ENCODE peak calls at places on chromosomes 2 and 18, in ten cellular contexts. J, G, I, K, A, N, L, T, D and M are unnamed samples.

GRCh38 chr2:21748501-21748900 is 624.7 kb downstream of the TDRD15 start:
- DNase-seq in J (no peak), G (no peak), I (no peak), K (no peak), A (no peak), N (no peak), L (no peak), T (no peak), D (no peak), M (no peak)

GRCh38 chr18:62081248-62081647 is 105.6 kb downstream of the PIGN start:
- DNase-seq in J (no peak), G (no peak), I (no peak), K (no peak), A (peak), N (no peak), L (no peak), T (no peak), D (no peak), M (no peak)

GRCh38 chr2:30714811-30715709 is 92.2 kb downstream of the CAPN13 start:
- DNase-seq in J (no peak), G (no peak), I (no peak), K (peak), A (no peak), N (no peak), L (no peak), T (peak), D (no peak), M (no peak)

GRCh38 chr2:119683717-119684443 is 4.9 kb downstream of the TMEM177 start:
- DNase-seq in J (no peak), G (no peak), I (peak), K (peak), A (no peak), N (no peak), L (no peak), T (no peak), D (peak), M (no peak)

GRCh38 chr2:28137221-28137620 is 246.7 kb downstream of the BABAM2 start:
- DNase-seq in J (peak), G (no peak), I (no peak), K (no peak), A (no peak), N (no peak), L (no peak), T (peak), D (no peak), M (no peak)

GRCh38 chr2:67572721-67573485 is 175.8 kb downstream of the ETAA1 start:
- DNase-seq in J (no peak), G (no peak), I (no peak), K (peak), A (no peak), N (no peak), L (peak), T (no peak), D (no peak), M (no peak)

GRCh38 chr2:238339395-238339780 is 19.1 kb downstream of the TRAF3IP1 start:
- DNase-seq in J (no peak), G (no peak), I (no peak), K (no peak), A (no peak), N (no peak), L (peak), T (no peak), D (no peak), M (no peak)

GRCh38 chr18:71001597-71001996 is 712.8 kb downstream of the SOCS6 start:
- DNase-seq in J (no peak), G (no peak), I (no peak), K (no peak), A (peak), N (no peak), L (no peak), T (no peak), D (no peak), M (no peak)

GRCh38 chr18:13641551-13642439 is 84.6 kb downstream of the FAM210A start:
- DNase-seq in J (no peak), G (no peak), I (no peak), K (no peak), A (peak), N (no peak), L (no peak), T (peak), D (no peak), M (no peak)

GRCh38 chr18:50956116-50956515 is 11.7 kb upstream of the ELAC1 start:
- DNase-seq in J (no peak), G (no peak), I (no peak), K (no peak), A (no peak), N (no peak), L (no peak), T (no peak), D (no peak), M (no peak)

GRCh38 chr2:105184420-105184819 is 57.1 kb upstream of the GPR45 start:
- DNase-seq in J (no peak), G (no peak), I (no peak), K (no peak), A (no peak), N (no peak), L (peak), T (no peak), D (no peak), M (no peak)

GRCh38 chr2:165414187-165414586 is 55.3 kb upstream of the CSRNP3 start:
- DNase-seq in J (no peak), G (no peak), I (no peak), K (no peak), A (no peak), N (no peak), L (no peak), T (no peak), D (no peak), M (no peak)

GRCh38 chr2:201150454-201151020 is 32.4 kb upstream of the CASP10 start:
- DNase-seq in J (no peak), G (no peak), I (no peak), K (no peak), A (no peak), N (no peak), L (no peak), T (no peak), D (no peak), M (no peak)

GRCh38 chr2:225581906-225582305 is 182.4 kb downstream of the NYAP2 start:
- DNase-seq in J (no peak), G (no peak), I (no peak), K (no peak), A (no peak), N (no peak), L (no peak), T (no peak), D (no peak), M (no peak)
- TF ChIP-seq POLR2AphosphoS5 in J (no peak), G (no peak), I (no peak), K (no peak), A (no peak), N (no peak), L (no peak), T (no peak), D (no peak), M (no peak)

GRCh38 chr18:35376742-35377695 is at the start of gene ZNF396:
- DNase-seq in J (peak), G (peak), I (peak), K (peak), A (peak), N (peak), L (peak), T (peak), D (peak), M (peak)

GRCh38 chr18:35378206-35378795 is 1.2 kb upstream of the ZNF396 start:
- DNase-seq in J (no peak), G (no peak), I (no peak), K (no peak), A (no peak), N (no peak), L (no peak), T (no peak), D (no peak), M (peak)

GRCh38 chr18:35371412-35372195 is 5.5 kb downstream of the ZNF396 start:
- DNase-seq in J (no peak), G (no peak), I (no peak), K (no peak), A (no peak), N (no peak), L (no peak), T (no peak), D (no peak), M (no peak)

GRCh38 chr18:35379421-35379820 is 2.3 kb upstream of the ZNF396 start:
- DNase-seq in J (no peak), G (no peak), I (no peak), K (no peak), A (no peak), N (no peak), L (no peak), T (no peak), D (no peak), M (no peak)

DNA sequence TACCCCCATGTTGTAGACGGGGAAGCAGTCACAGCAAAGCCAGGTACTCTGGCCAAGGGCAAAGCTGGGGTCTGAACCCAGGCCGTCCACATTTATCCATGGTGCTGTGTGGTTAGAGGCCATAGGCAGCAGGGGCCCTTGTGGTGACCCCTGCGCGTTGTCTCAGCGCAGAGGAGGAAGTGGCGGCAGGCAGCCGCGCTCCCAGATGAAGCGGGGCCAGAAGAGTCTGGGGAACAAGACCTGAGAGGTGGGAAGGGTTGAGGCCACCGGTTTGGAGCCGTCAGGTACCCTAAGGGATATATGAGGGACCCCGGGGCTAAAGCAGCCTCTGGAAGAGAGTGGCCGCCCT is 770 bp downstream of the ZNF396 start:
- DNase-seq in J (peak), G (peak), I (peak), K (peak), A (no peak), N (no peak), L (peak), T (no peak), D (peak), M (peak)
- TF ChIP-seq POLR2AphosphoS5 in J (no peak), G (no peak), I (peak), K (no peak), A (no peak), N (no peak), L (no peak), T (no peak), D (no peak), M (peak)

GRCh38 chr2:148817210-148817708 is 57.8 kb upstream of the KIF5C start:
- DNase-seq in J (no peak), G (no peak), I (no peak), K (no peak), A (no peak), N (no peak), L (no peak), T (no peak), D (peak), M (no peak)
- TF ChIP-seq POLR2AphosphoS5 in J (no peak), G (no peak), I (no peak), K (no peak), A (no peak), N (no peak), L (peak), T (peak), D (no peak), M (no peak)

GRCh38 chr2:222884114-222884764 is 23.4 kb downstream of the ACSL3 start:
- DNase-seq in J (no peak), G (no peak), I (no peak), K (no peak), A (no peak), N (no peak), L (no peak), T (no peak), D (no peak), M (no peak)

GRCh38 chr2:222887124-222887523 is 26.3 kb downstream of the ACSL3 start:
- DNase-seq in J (no peak), G (no peak), I (no peak), K (no peak), A (no peak), N (no peak), L (no peak), T (no peak), D (no peak), M (no peak)

GRCh38 chr2:222882484-222882928 is 21.7 kb downstream of the ACSL3 start:
- DNase-seq in J (peak), G (no peak), I (no peak), K (peak), A (no peak), N (no peak), L (no peak), T (no peak), D (no peak), M (no peak)

GRCh38 chr2:222883420-222883819 is 22.6 kb downstream of the ACSL3 start:
- DNase-seq in J (no peak), G (no peak), I (no peak), K (no peak), A (no peak), N (no peak), L (no peak), T (no peak), D (no peak), M (no peak)

DNA sequence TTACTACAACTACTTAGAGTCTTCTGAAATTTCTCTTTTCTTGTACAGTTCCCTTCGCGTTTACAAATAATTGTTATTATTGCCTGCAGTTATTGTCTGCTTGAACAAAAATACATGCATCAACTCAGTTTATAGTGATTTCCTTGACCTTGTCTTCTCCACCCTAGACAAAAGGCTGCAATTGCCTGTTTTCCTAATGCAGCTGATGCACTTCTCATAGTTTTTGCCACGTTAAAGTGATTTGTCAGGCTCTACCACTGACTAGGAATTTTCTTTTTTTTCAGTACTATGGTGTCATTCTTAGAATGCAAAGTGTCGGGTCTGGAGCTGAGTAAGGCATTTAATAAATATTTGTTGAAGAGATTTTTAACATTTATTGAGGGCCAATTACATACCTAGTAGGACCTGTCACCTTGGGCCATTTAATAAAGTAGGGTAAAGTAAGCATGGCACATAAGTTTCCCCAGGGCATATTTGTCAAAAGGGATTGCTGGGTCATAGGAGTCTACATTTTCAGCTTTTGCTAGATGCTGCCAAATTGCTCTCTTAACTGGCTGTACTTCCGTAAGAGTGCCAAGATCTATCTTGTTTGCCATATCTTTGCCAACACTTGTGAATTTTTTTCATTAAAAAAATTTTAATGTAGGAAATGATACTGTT is 24.1 kb downstream of the ACSL3 start:
- DNase-seq in J (no peak), G (no peak), I (no peak), K (no peak), A (no peak), N (no peak), L (no peak), T (no peak), D (no peak), M (no peak)
- TF ChIP-seq POLR2AphosphoS5 in J (no peak), G (no peak), I (no peak), K (no peak), A (no peak), N (no peak), L (no peak), T (no peak), D (no peak), M (no peak)

DNA sequence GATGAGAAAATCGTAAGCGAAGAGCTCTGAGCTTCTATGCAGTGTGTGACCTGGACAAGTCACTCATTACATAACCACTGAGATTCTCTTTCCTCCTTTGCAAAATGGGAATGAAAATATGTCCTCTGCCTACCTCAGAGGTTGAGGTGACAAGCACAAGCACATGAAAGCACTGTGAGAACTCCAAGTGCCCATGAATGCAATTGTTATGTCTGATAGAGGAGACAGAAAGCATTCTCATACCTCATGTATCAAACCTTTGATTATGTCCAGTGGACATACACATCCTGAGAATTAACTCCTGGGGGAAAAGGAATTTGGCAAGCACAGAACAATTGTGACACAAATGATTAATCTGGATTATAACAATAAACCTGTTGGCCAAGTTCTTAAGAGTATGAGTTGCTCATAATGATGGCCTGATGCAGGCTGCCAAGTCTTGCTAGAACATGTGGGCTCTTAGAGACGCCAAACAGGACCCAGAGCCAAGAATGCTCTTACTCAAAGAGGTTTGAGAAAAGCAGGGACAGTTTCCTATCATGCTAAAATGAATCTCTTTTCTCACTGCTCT is 8.5 kb upstream of the RMDN2 start:
- DNase-seq in J (peak), G (no peak), I (no peak), K (no peak), A (peak), N (no peak), L (peak), T (peak), D (no peak), M (no peak)
- TF ChIP-seq POLR2AphosphoS5 in J (no peak), G (no peak), I (no peak), K (no peak), A (no peak), N (no peak), L (peak), T (peak), D (peak), M (no peak)

GRCh38 chr2:204571911-204572310 is 26.6 kb downstream of the PARD3B start:
- DNase-seq in J (no peak), G (no peak), I (no peak), K (no peak), A (no peak), N (no peak), L (no peak), T (no peak), D (no peak), M (no peak)
- TF ChIP-seq POLR2AphosphoS5 in J (no peak), G (no peak), I (no peak), K (no peak), A (no peak), N (no peak), L (no peak), T (no peak), D (no peak), M (no peak)

DNA sequence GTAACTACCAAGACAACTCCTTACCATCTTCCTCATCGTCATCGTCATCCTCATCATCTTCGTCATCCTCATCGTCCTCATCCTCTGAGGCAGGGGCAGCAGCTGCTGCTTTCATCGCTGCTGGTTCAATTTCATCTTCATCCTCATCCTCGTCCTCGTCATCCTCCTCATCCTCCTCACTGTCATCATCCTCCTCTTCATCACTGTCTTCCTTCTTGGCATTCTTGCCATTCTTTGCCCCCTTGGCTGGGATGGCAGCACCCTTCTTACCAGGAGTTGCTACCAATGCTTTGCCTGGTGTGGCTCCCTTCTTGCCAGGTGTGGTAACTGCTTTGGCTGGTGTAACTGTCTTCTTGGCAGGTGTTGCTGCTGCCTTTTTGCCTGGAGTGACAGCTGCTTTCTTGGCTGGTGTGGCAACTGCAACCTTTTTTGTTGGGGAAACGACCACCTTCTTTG is 2.7 kb downstream of the NCL start:
- DNase-seq in J (no peak), G (no peak), I (peak), K (no peak), A (no peak), N (no peak), L (no peak), T (no peak), D (no peak), M (no peak)
- TF ChIP-seq POLR2AphosphoS5 in J (no peak), G (no peak), I (no peak), K (no peak), A (no peak), N (no peak), L (no peak), T (no peak), D (no peak), M (peak)

DNA sequence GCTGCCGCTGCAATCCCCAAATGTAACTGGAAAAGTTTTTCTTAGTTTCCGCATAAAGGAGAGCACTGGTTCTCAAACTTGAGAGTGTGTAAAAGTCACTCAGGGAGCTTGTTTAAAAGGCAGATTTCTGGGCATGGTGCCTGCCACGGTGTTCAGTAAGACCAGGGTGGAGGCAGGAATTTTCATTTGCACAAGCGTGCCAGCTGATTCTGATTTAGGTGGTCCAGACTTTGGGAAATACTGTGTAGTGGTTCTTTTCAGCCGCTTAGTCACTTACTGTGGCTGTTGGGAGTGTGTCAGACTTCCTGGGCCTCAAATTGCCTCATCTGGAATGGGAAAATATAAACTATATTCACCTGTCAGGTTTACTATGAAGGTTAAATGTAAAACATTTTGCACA is 788 bp downstream of the ARMC9 start:
- DNase-seq in J (no peak), G (no peak), I (no peak), K (no peak), A (no peak), N (no peak), L (no peak), T (peak), D (no peak), M (no peak)
- TF ChIP-seq POLR2AphosphoS5 in J (no peak), G (no peak), I (no peak), K (no peak), A (no peak), N (no peak), L (no peak), T (no peak), D (no peak), M (no peak)

DNA sequence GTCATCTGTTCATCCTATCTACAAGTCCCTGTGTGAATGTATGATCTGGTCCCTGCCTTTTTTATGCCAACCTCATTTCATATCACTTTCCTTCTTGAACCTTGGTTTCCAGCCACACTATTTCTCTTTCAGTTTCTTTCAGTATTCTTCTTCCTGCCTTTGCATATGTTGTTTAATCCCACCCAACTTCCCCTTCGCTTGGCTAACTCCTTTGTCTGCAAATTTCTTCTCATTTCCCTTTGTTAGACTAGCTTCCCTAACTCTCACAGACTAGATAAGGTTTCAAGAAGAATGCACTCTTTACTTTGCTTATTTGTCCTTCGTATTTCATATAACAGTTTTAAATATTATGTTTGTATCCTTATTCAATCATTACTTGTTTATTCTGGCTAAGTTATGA is 681.2 kb downstream of the CPS1 start:
- DNase-seq in J (no peak), G (no peak), I (no peak), K (no peak), A (no peak), N (no peak), L (no peak), T (no peak), D (no peak), M (peak)
- TF ChIP-seq POLR2AphosphoS5 in J (no peak), G (no peak), I (no peak), K (no peak), A (no peak), N (no peak), L (no peak), T (no peak), D (no peak), M (no peak)

GRCh38 chr2:63379438-63379837 is 208.8 kb downstream of the WDPCP start:
- DNase-seq in J (no peak), G (no peak), I (no peak), K (no peak), A (no peak), N (no peak), L (no peak), T (no peak), D (no peak), M (no peak)
- TF ChIP-seq POLR2AphosphoS5 in J (no peak), G (no peak), I (no peak), K (no peak), A (no peak), N (no peak), L (no peak), T (no peak), D (no peak), M (no peak)